ENCODE peak calls at places on chromosomes 11 and 22, in six cellular contexts. J, Q, O, A, R and I are unnamed samples.

GRCh38 chr22:19717181-19717580 is 2.9 kb downstream of the SEPTIN5 start:
- DNase-seq in R (no peak), Q (no peak), O (no peak), J (peak), A (no peak), I (no peak)

GRCh38 chr11:12321217-12321937 is 56.0 kb upstream of the PARVA start:
- DNase-seq in O (no peak), J (no peak), R (no peak), Q (peak), A (no peak), I (no peak)

GRCh38 chr11:69001301-69002081 is 11.6 kb downstream of the MRGPRF start:
- DNase-seq in R (peak), J (no peak), A (peak), Q (no peak), O (no peak), I (no peak)

GRCh38 chr11:353315-353857 is 15.9 kb upstream of the B4GALNT4 start:
- DNase-seq in O (peak), R (peak), J (peak), A (peak), Q (peak), I (peak)

GRCh38 chr22:23126165-23127054 is 15.4 kb downstream of the RSPH14 start:
- DNase-seq in R (no peak), A (no peak), O (no peak), Q (no peak), J (no peak), I (no peak)

GRCh38 chr22:44628856-44629255 is 73.1 kb upstream of the PRR5 start:
- DNase-seq in Q (no peak), R (peak), A (no peak), O (no peak), J (peak), I (no peak)

GRCh38 chr11:104113541-104113940 is 50.4 kb downstream of the PDGFD start:
- DNase-seq in O (no peak), R (no peak), A (no peak), Q (no peak), J (no peak), I (no peak)

GRCh38 chr22:49449811-49450386 is 377.8 kb downstream of the BRD1 start:
- DNase-seq in O (no peak), Q (no peak), J (no peak), R (no peak), A (no peak), I (no peak)

GRCh38 chr22:31556627-31557203 is 60.4 kb downstream of the SFI1 start:
- DNase-seq in Q (peak), A (no peak), R (no peak), J (no peak), O (no peak), I (no peak)

GRCh38 chr22:42116848-42117424 is 13.7 kb downstream of the CYP2D6 start:
- DNase-seq in Q (peak), A (no peak), O (no peak), R (no peak), J (no peak), I (peak)

GRCh38 chr11:74941492-74941891 is 7.4 kb downstream of the XRRA1 start:
- DNase-seq in J (no peak), O (no peak), R (no peak), Q (no peak), A (no peak), I (no peak)

GRCh38 chr22:48702573-48703264 is 1125.0 kb downstream of the BRD1 start:
- DNase-seq in J (no peak), R (peak), O (no peak), Q (no peak), A (no peak), I (no peak)

GRCh38 chr11:12103411-12104225 is 6.8 kb upstream of the MICAL2 start:
- DNase-seq in Q (no peak), R (no peak), A (no peak), J (no peak), O (no peak), I (peak)

GRCh38 chr11:134032501-134033091 is 36.3 kb upstream of the JAM3 start:
- DNase-seq in A (no peak), J (no peak), Q (no peak), R (peak), O (no peak), I (no peak)

GRCh38 chr22:22710719-22711531 is 66.5 kb downstream of the GGTLC2 start:
- DNase-seq in J (peak), Q (peak), O (no peak), A (peak), R (no peak), I (peak)

GRCh38 chr11:80782135-80782885 is 1341.5 kb upstream of the TENM4 start:
- DNase-seq in J (no peak), Q (no peak), R (no peak), A (no peak), O (no peak), I (no peak)

GRCh38 chr11:69810289-69811118 is 8.7 kb downstream of the FGF3 start:
- DNase-seq in J (no peak), Q (no peak), R (no peak), A (no peak), O (no peak), I (no peak)

GRCh38 chr11:46533396-46534110 is 60.3 kb downstream of the AMBRA1 start:
- DNase-seq in J (no peak), R (no peak), Q (no peak), O (no peak), A (no peak), I (no peak)

GRCh38 chr11:23866641-23867040 is 630.2 kb upstream of the LUZP2 start:
- DNase-seq in R (no peak), O (no peak), Q (peak), A (no peak), J (no peak), I (no peak)

GRCh38 chr11:63567044-63567840 is 4.1 kb upstream of the PLAAT2 start:
- DNase-seq in O (peak), R (peak), A (no peak), Q (peak), J (no peak), I (peak)

GRCh38 chr11:110261195-110262140 is 34.9 kb downstream of the RDX start:
- DNase-seq in R (no peak), A (no peak), O (no peak), Q (peak), J (no peak), I (no peak)

GRCh38 chr22:21923163-21923561 is 29.5 kb downstream of the PPM1F start:
- DNase-seq in R (no peak), A (no peak), J (no peak), O (no peak), Q (no peak), I (no peak)

GRCh38 chr11:11605181-11605580 is 16.6 kb downstream of the GALNT18 start:
- DNase-seq in A (no peak), R (no peak), J (no peak), O (no peak), Q (no peak), I (no peak)

GRCh38 chr11:74755395-74755995 is 6.8 kb downstream of the RNF169 start:
- DNase-seq in Q (peak), A (no peak), O (no peak), R (no peak), J (no peak), I (no peak)

GRCh38 chr11:95443386-95443785 is 212.4 kb upstream of the SESN3 start:
- DNase-seq in O (no peak), J (no peak), Q (no peak), R (no peak), A (no peak), I (no peak)

GRCh38 chr11:11982461-11982860 is 26.0 kb downstream of the DKK3 start:
- DNase-seq in J (no peak), Q (no peak), O (no peak), A (no peak), R (peak), I (no peak)

GRCh38 chr22:41094036-41094435 is 1.6 kb downstream of the EP300 start:
- DNase-seq in O (no peak), A (no peak), Q (peak), J (no peak), R (no peak), I (no peak)

GRCh38 chr22:40919446-40919845 is 31.7 kb upstream of the RBX1 start:
- DNase-seq in Q (no peak), J (no peak), O (no peak), R (no peak), A (no peak), I (no peak)

GRCh38 chr11:4084406-4084805 is 10.2 kb upstream of the RRM1 start:
- DNase-seq in J (no peak), Q (no peak), A (no peak), O (no peak), R (no peak), I (no peak)

GRCh38 chr22:41480397-41480735 is 11.4 kb downstream of the ACO2 start:
- DNase-seq in O (no peak), J (no peak), A (no peak), R (no peak), Q (peak), I (no peak)

GRCh38 chr11:7977251-7977917 is 9.8 kb upstream of the EIF3F start:
- DNase-seq in O (no peak), Q (peak), A (no peak), J (no peak), R (no peak), I (no peak)

GRCh38 chr22:34344702-34345101 is 424.4 kb upstream of the LARGE1 start:
- DNase-seq in R (no peak), J (no peak), A (no peak), O (no peak), Q (no peak), I (no peak)

GRCh38 chr22:23833017-23833795 is 5.6 kb downstream of the DERL3 start:
- DNase-seq in J (peak), O (no peak), A (no peak), Q (no peak), R (peak), I (no peak)

GRCh38 chr11:7555067-7555699 is 41.4 kb downstream of the PPFIBP2 start:
- DNase-seq in O (peak), Q (no peak), R (no peak), A (no peak), J (peak), I (no peak)

GRCh38 chr22:22935546-22936157 is 48.0 kb downstream of the IGLL5 start:
- DNase-seq in J (no peak), Q (no peak), A (no peak), R (no peak), O (no peak), I (no peak)

DNA sequence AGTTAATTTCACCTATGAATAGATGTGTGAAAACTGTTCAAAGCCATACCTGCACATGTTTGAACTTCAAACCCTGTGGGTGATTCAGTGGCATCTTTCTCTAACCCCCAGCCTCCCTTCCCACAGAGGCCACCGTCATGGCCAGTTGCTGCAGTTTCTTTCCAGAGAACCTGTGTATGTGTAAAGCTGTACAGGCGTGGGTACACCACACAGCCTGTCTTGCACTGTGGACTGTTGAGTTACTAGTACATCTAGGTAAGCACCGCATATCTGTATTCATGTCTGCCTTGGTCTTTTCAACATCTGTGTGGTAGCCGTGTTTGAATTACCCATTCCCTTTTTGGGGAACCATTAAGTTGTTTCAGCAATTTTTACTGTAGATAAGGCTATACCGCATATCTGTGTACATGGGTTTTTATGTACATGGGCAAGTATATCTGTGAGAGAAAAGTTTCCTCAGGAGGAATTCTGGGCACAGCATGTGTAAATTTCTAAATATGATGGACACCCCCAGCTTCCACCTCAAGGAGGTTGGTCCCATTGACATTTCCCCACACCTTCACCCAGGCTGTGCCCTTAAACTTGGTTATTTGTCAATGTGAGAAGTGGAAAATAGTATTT is 13.9 kb downstream of the NEAT1 start:
- DNase-seq in Q (peak), J (no peak), R (peak), O (peak), A (no peak), I (no peak)
- TF ChIP-seq POLR2A in Q (peak), J (no peak), R (no peak), O (no peak), A (no peak), I (no peak)

GRCh38 chr11:42824067-42824466 is 487.7 kb upstream of the API5 start:
- DNase-seq in O (no peak), J (no peak), Q (no peak), R (no peak), A (no peak), I (no peak)

DNA sequence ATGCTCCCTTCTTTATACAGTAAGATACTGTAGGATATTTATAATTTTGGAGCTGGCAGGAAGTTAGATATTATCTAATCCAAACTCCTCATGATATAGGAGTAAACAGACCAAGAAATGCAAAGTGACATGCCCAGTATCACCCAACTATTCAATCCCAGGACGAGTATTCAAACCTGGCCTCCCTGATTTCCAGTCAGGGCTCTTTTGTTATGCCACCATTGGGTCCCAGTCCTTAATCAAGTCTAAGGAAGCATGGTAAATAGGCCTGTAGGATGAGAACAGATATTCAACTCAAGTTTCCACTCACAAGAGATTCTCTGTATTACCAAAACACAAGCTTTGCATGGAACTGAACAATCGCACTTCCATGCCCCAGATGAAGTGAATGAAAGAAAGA is 484.0 kb upstream of the API5 start:
- DNase-seq in J (no peak), R (no peak), Q (no peak), O (no peak), A (no peak), I (no peak)
- H3K4me3 ChIP-seq in J (no peak), R (no peak), Q (no peak), O (no peak), A (no peak), I (no peak)

GRCh38 chr11:73372371-73372993 is 3.7 kb upstream of the RELT start:
- DNase-seq in A (no peak), J (no peak), R (no peak), Q (no peak), O (no peak), I (no peak)
- TF ChIP-seq CTCF in A (no peak), J (no peak), R (no peak), Q (peak), O (no peak), I (no peak)

GRCh38 chr11:67354314-67355022 is 1.1 kb upstream of the POLD4 start:
- DNase-seq in J (peak), A (peak), O (peak), Q (peak), R (peak), I (peak)
- TF ChIP-seq POLR2A in J (peak), A (peak), O (no peak), Q (peak), R (no peak), I (no peak)

DNA sequence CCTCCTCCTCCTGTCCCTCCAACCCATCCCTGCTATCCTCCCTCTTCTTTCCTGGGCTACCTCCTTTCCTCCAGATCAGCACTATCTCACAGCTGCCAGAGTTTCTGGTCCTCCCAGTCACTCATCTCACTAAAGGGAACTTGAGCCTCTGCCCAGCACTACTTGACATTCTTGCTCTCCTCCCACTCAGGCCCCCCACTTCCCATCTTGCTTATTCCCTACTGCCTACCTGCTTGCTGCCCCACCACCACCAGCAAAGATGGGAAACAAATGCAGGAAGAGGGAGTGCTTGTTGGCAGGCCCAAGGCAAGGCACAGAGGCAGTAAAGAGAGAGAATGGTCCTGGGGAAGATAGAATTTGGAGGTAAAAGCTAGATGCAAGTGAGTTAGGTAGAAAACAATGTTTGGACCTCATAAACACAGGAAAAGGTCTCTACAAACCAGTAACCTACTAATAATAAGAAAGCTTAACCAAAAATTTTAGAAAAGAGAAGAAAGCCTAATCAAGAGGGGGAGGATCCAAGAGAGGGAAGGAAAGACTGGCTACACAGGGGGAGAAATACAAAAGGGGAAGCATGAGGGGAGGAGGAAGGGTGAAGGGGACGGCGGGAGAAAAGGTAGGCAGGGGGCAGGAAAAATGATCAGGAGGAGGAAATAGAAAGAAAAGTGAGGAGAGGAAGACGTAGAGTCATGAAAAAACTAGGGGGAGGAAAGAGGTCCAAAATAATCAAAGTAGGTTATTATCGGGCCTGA is 63.6 kb downstream of the PAK1 start:
- DNase-seq in A (no peak), R (no peak), J (no peak), Q (no peak), O (no peak), I (no peak)
- H3K4me3 ChIP-seq in A (no peak), R (no peak), J (no peak), Q (no peak), O (no peak), I (no peak)

DNA sequence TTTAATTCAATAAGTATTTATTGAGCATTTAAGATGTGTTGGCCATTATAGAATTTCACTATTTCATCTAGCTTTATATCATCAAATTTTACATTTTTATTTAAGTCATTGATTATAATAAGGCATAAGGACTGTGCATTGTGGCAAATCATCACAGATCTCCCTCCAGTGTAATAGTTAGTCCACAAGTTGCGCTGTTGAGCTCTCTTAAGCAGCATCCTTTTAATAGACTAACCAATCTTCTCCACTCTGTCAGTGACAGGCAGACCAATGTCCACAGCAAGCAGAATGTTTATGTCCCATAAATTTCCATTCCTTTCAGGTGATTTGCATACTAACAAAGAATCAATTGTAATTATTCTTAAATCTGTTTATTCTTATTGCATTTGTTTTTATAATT is 595.3 kb upstream of the CCDC90B start:
- DNase-seq in Q (no peak), J (no peak), O (no peak), R (no peak), A (no peak), I (no peak)
- TF ChIP-seq CTCF in Q (no peak), J (no peak), O (no peak), R (no peak), A (no peak), I (no peak)

GRCh38 chr11:64894070-64894811 is 15.8 kb upstream of the EHD1 start:
- DNase-seq in O (peak), Q (peak), A (peak), R (peak), J (peak), I (peak)
- TF ChIP-seq POLR2A in O (no peak), Q (no peak), A (peak), R (no peak), J (no peak), I (no peak)

GRCh38 chr11:24900960-24901549 is 404.2 kb downstream of the LUZP2 start:
- DNase-seq in J (no peak), Q (no peak), O (no peak), A (no peak), R (no peak), I (no peak)
- H3K4me3 ChIP-seq in J (no peak), Q (no peak), O (no peak), A (no peak), R (no peak), I (no peak)

GRCh38 chr11:73592640-73593039 is 5.3 kb downstream of the FAM168A start:
- DNase-seq in A (no peak), J (no peak), O (no peak), R (no peak), Q (no peak), I (no peak)
- TF ChIP-seq CTCF in A (no peak), J (no peak), O (no peak), R (no peak), Q (no peak), I (no peak)

GRCh38 chr11:72001834-72002591 is 3.3 kb downstream of the IL18BP start:
- DNase-seq in Q (no peak), R (no peak), A (no peak), J (no peak), O (no peak), I (no peak)
- TF ChIP-seq POLR2A in Q (no peak), R (no peak), A (no peak), J (no peak), O (no peak), I (no peak)